ENCODE peak calls at places on chromosomes 3 and 15, in five cellular contexts. P is mammary epithelial cell; S is CD8-positive, alpha-beta T cell; N is CD8-positive, alpha-beta memory T cell; F is spleen. W is an unnamed sample.

GRCh38 chr3:78737988-78738387 is 1029.8 kb downstream of the ROBO1 start:
- DNase-seq in P (peak; percentile 46), S (no peak), N (no peak), F (no peak), W (no peak)

GRCh38 chr15:96043586-96044171 is 286.8 kb upstream of the NR2F2 start:
- DNase-seq in P (no peak), S (no peak), N (no peak), F (no peak), W (no peak)

GRCh38 chr3:17810759-17811158 is 68.3 kb upstream of the TBC1D5 start:
- DNase-seq in P (peak; percentile 33), S (no peak), N (no peak), F (no peak), W (no peak)

GRCh38 chr3:114640126-114640525 is 346.3 kb downstream of the TIGIT start:
- DNase-seq in P (no peak), S (no peak), N (no peak), F (no peak), W (no peak)

GRCh38 chr3:54967586-54968244 is 39.9 kb upstream of the LRTM1 start:
- DNase-seq in P (no peak), S (no peak), N (no peak), F (no peak), W (no peak)

GRCh38 chr3:13215940-13216546 is 142.8 kb upstream of the IQSEC1 start:
- DNase-seq in P (peak; percentile 72), S (no peak), N (no peak), F (no peak), W (no peak)

GRCh38 chr15:67033012-67033411 is 32.4 kb upstream of the SMAD3 start:
- DNase-seq in P (no peak), S (peak; percentile 18), N (no peak), F (no peak), W (no peak)

GRCh38 chr3:186152889-186153292 is 44.0 kb upstream of the ETV5 start:
- DNase-seq in P (no peak), S (no peak), N (no peak), F (no peak), W (no peak)

GRCh38 chr3:141529256-141530132 is 42.7 kb downstream of the RASA2 start:
- DNase-seq in P (peak; percentile 13), S (no peak), N (peak; percentile 40), F (no peak), W (no peak)

GRCh38 chr15:75123395-75123794 is 78.3 kb upstream of the C15orf39 start:
- DNase-seq in P (peak; percentile 70), S (no peak), N (no peak), F (no peak), W (no peak)

GRCh38 chr3:162865466-162865865 is 1368.9 kb downstream of the OTOL1 start:
- DNase-seq in P (no peak), S (no peak), N (no peak), F (no peak), W (no peak)

GRCh38 chr3:30658328-30659052 is 52.1 kb downstream of the TGFBR2 start:
- DNase-seq in P (peak; percentile 60), S (peak; percentile 51), N (peak; percentile 85), F (no peak), W (peak; percentile 50)

GRCh38 chr15:67165653-67166260 is 88.7 kb downstream of the AAGAB start:
- DNase-seq in P (no peak), S (no peak), N (no peak), F (no peak), W (no peak)

GRCh38 chr15:74552761-74553441 is 11.9 kb downstream of the ARID3B start:
- DNase-seq in P (no peak), S (no peak), N (no peak), F (no peak), W (no peak)

GRCh38 chr15:75065851-75066509 is 42.6 kb downstream of the PPCDC start:
- DNase-seq in P (no peak), S (no peak), N (no peak), F (no peak), W (no peak)

GRCh38 chr15:25060472-25060803 is 105.7 kb downstream of the SNRPN start:
- DNase-seq in P (no peak), S (no peak), N (no peak), F (no peak), W (no peak)
- H3K9me3 ChIP-seq in P (peaks cover 98% of the 10 kb centered on the region), S (peaks cover 98% of the 10 kb centered on the region), N (peaks cover 100% of the 10 kb centered on the region), F (peaks cover 100% of the 10 kb centered on the region), W (peaks cover 41% of the 10 kb centered on the region)

GRCh38 chr3:151837057-151837456 is 23.1 kb downstream of the AADAC start:
- DNase-seq in P (peak; percentile 91), S (no peak), N (no peak), F (no peak), W (no peak)
- H3K4me1 ChIP-seq in P (peaks cover 18% of the 10 kb centered on the region), S (no peaks in the 10 kb centered on the region), N (no peaks in the 10 kb centered on the region), F (no peaks in the 10 kb centered on the region), W (peaks cover 12% of the 10 kb centered on the region)

DNA sequence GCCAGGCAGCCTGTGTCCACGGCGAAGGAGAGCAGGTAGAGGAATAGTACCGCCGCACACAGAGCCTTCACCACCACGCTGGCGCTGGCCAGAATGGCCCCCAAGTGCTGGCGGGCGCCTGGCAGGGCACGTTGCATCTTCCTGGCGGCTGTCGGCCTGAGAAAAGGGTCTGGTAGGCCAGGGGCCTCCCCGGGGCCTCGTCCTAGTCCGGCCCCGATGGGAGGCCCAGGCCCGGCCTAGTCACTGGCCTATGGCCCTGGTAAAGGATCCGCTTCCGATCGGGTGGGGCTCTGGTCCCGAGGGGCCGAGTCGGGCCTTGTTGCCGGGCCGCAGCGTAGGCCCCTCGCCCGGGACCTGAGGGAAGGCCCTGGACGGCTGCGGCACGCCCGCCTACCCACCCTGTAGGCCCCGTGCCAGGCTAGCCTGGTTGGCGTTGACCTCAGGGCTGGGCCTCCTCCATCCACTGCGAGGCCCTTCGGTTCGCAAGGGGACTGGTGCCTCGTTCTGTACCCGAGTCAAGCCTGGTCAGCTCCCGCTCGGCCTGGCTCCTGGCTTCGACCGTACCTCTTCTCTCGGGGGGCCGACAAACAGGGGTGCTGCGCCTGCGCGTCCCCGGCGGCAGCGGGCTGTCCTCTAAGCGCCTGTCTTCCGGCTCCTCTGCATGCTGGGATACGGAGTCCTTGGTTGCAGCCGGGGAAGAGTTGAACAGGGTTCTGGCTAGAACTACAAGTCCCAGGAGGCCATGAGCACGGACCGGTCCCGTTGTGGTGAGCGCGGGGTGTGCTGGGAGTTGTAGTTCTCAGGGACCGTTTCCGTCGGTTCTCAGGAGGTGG is at the start of gene TMEM115:
- DNase-seq in P (peak; percentile 98), S (peak; percentile 92), N (peak; percentile 94), F (peak; percentile 99), W (peak; percentile 99)
- H3K27ac ChIP-seq in P (peak within 1 kb of the TSS; percentile 66), S (peak within 1 kb of the TSS; percentile 58), N (peak within 1 kb of the TSS; percentile 76), F (peak within 1 kb of the TSS; percentile 92), W (peak within 1 kb of the TSS; percentile 91)

GRCh38 chr3:180223268-180223667 is 186.5 kb upstream of the PEX5L start:
- DNase-seq in P (no peak), S (no peak), N (no peak), F (no peak), W (no peak)

DNA sequence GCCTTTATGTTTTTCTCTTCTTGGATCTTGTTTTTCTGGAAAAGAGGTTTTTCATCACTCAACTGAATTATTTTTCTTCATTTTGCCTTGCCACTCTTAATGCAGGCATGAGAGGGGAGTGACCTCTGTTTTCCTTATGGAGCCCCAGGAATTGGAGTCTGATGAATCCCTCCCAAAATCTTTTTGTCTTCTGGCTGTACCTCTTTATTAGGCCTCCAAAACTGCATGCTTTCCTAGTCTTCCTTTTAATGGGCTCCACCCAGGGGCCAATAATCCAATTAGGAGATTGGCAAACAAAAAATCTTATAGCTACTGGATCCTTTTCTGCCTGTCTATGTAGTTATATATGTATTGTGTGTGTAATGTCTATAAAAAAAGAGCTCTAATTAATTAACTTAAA is 192.4 kb upstream of the PEX5L start:
- DNase-seq in P (no peak), S (no peak), N (no peak), F (no peak), W (no peak)
- H3K9me3 ChIP-seq in P (peaks cover 41% of the 10 kb centered on the region), S (no peaks in the 10 kb centered on the region), N (no peaks in the 10 kb centered on the region), F (peaks cover 75% of the 10 kb centered on the region), W (peaks cover 19% of the 10 kb centered on the region)

DNA sequence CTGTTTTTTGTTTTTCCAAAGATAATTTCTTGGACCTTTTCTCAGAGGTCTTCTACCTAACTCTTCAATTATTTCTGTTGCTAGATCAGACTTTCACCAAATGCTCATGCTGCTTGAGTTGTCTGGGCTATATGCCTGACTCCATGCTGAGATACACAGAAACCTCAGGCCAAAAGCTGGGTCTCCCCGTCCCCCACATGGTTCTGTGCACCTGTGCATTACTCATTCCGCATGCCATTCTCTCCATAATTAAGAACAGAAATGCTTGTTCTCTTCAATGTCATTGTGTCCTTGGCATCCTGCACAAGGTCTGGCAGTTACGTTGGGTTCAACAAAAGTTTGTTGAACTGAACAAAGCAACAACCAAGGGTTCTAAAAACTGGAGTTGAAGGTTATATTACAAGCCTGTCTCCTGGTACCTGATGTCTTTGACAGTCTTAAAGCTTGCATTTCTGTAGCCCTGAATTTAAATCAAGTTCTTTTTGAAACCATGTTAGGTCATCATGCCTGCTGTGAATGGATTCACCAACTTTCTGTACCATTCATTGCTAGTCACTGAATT is 177.5 kb downstream of the FNDC3B start:
- DNase-seq in P (no peak), S (no peak), N (no peak), F (no peak), W (no peak)
- H3K4me1 ChIP-seq in P (peaks cover 49% of the 10 kb centered on the region), S (no peaks in the 10 kb centered on the region), N (no peaks in the 10 kb centered on the region), F (peaks cover 5% of the 10 kb centered on the region), W (peaks cover 10% of the 10 kb centered on the region)

DNA sequence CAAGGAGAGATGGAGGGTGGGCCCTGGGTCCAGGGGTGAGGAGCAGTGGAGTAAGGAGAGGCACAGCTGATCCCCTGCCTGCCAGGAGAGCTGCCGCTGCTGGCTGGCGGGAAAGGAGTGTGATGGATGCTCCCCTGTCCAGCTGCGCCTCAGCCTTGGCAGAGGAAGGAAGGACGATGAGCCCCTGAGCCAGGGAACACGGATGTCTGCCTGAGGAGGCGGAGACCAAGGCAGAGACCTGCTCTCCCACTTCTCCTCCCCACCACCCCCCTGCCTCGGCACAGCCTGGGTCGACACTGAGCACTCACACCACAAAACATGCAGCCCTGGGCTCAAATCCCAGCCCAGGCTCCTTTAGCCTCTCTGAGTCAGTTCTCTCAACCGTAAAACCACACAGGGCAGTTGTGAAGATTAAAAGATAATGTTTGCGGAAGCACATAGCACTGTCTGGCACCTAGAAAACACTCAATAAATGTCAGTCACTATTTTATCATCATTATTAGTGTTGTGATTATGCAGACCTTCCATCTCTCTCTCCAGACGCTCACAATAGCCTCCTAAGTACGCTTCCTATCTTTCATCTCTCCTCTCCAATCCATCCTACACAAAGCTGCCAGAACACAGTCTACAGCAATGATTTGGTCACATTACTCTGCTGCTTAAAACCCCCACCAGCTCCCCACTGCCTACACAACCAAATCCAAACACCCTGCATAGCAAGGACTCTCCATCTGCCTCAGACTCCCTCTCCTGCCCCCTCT is 52.2 kb downstream of the SEMA5B start:
- DNase-seq in P (peak; percentile 84), S (no peak), N (no peak), F (no peak), W (peak; percentile 27)
- H3K27ac ChIP-seq in P (no peak overlapping the region), S (no peak overlapping the region), N (no peak overlapping the region), F (no peak overlapping the region), W (peak overlapping the region; percentile 80)

GRCh38 chr15:92033319-92033718 is 179.8 kb downstream of the SLCO3A1 start:
- DNase-seq in P (no peak), S (no peak), N (no peak), F (no peak), W (no peak)
- H3K9me3 ChIP-seq in P (no peaks in the 10 kb centered on the region), S (no peaks in the 10 kb centered on the region), N (no peaks in the 10 kb centered on the region), F (no peaks in the 10 kb centered on the region), W (no peaks in the 10 kb centered on the region)

DNA sequence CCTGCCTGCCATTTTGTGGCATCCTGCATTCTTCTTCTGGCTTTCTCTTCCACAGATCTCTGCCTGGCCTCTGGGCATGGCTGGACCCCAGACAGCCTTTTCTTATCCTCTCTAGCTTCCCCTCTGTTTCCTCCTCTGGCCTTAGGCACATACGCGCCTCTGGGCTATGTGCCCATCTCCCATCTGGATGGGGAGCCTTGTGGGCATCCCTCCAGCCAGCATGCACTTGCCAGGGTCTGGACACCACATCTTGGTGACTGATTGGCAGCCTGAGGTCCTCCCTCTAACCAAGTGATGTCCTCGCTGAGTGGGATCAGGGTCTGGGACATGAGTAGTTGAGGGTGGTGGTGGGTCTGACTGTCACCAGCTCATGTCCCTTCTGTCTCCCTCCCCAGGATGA is 12.8 kb downstream of the PLEKHO2 start:
- DNase-seq in P (no peak), S (no peak), N (no peak), F (no peak), W (no peak)
- H3K4me1 ChIP-seq in P (peaks cover 50% of the 10 kb centered on the region), S (peaks cover 31% of the 10 kb centered on the region), N (peaks cover 32% of the 10 kb centered on the region), F (peaks cover 98% of the 10 kb centered on the region), W (peaks cover 62% of the 10 kb centered on the region)

W was measured in heart right ventricle.